ENCODE peak calls at places on chromosomes 5 and 9, in six cellular contexts. V is GM12864; Z is OCI-LY7; S is heart left ventricle; R is effector memory CD4-positive, alpha-beta T cell; J is astrocyte of the spinal cord. W is an unnamed sample.

GRCh38 chr9:18274693-18275092 is 199.3 kb upstream of the ADAMTSL1 start:
- DNase-seq in J (peak; percentile 57), V (no peak), R (no peak), S (no peak), Z (no peak), W (no peak)

GRCh38 chr5:124628251-124628650 is 118.2 kb downstream of the ZNF608 start:
- DNase-seq in J (no peak), R (no peak), V (no peak), S (no peak), Z (no peak), W (no peak)

GRCh38 chr9:113042884-113043657 is 13.5 kb downstream of the ZFP37 start:
- DNase-seq in S (no peak), Z (no peak), R (no peak), V (no peak), J (peak; percentile 17), W (no peak)

GRCh38 chr9:119689879-119690278 is 320.6 kb upstream of the BRINP1 start:
- DNase-seq in J (no peak), V (no peak), Z (no peak), R (no peak), S (no peak), W (no peak)

GRCh38 chr5:179974281-179974945 is 66.7 kb upstream of the TBC1D9B start:
- DNase-seq in R (no peak), J (no peak), S (no peak), Z (no peak), V (no peak), W (no peak)

GRCh38 chr5:39631948-39632347 is 207.2 kb upstream of the DAB2 start:
- DNase-seq in V (no peak), J (no peak), Z (no peak), S (no peak), R (no peak), W (no peak)

GRCh38 chr9:72589684-72590555 is 68.5 kb downstream of the TMC1 start:
- DNase-seq in V (no peak), S (no peak), Z (no peak), J (no peak), R (no peak), W (no peak)

GRCh38 chr9:84773023-84773422 is 103.5 kb downstream of the NTRK2 start:
- DNase-seq in Z (no peak), J (no peak), V (no peak), S (no peak), R (no peak), W (no peak)

GRCh38 chr5:96344678-96345612 is 88.1 kb downstream of the PCSK1 start:
- DNase-seq in J (peak; percentile 81), V (peak; percentile 67), S (no peak), R (no peak), Z (peak; percentile 38), W (no peak)

GRCh38 chr5:141564216-141564692 is 54.5 kb downstream of the DIAPH1 start:
- DNase-seq in R (peak; percentile 29), S (no peak), Z (peak; percentile 97), V (peak; percentile 93), J (peak; percentile 96), W (no peak)

GRCh38 chr9:95506692-95507455 is 9.9 kb downstream of the PTCH1 start:
- DNase-seq in S (peak; percentile 40), V (no peak), Z (peak; percentile 64), R (no peak), J (peak; percentile 73), W (peak; percentile 73)

GRCh38 chr9:137227853-137228514 is 682 bp downstream of the RNF224 start:
- DNase-seq in V (no peak), Z (no peak), R (no peak), J (no peak), S (no peak), W (no peak)

GRCh38 chr5:142642427-142642826 is 43.5 kb downstream of the FGF1 start:
- DNase-seq in V (no peak), Z (no peak), J (no peak), S (no peak), R (no peak), W (no peak)

GRCh38 chr5:156208271-156208670 is 118.7 kb upstream of the SGCD start:
- DNase-seq in S (no peak), Z (peak; percentile 35), R (no peak), J (no peak), V (no peak), W (no peak)

GRCh38 chr5:79464695-79465332 is 49.1 kb downstream of the HOMER1 start:
- DNase-seq in R (no peak), J (peak; percentile 36), Z (peak; percentile 60), S (no peak), V (peak; percentile 8), W (no peak)

GRCh38 chr9:18056993-18057369 is 417.0 kb upstream of the ADAMTSL1 start:
- DNase-seq in R (no peak), Z (peak; percentile 7), S (no peak), V (peak; percentile 41), J (no peak), W (no peak)

GRCh38 chr9:70994582-70994981 is 126.8 kb downstream of the TRPM3 start:
- DNase-seq in R (no peak), Z (no peak), V (no peak), J (no peak), S (no peak), W (no peak)

GRCh38 chr5:1657161-1657741 is 133.5 kb upstream of the LPCAT1 start:
- DNase-seq in Z (no peak), R (no peak), V (no peak), S (no peak), J (no peak), W (peak; percentile 38)

GRCh38 chr9:93774331-93775102 is 180.6 kb downstream of the BARX1 start:
- DNase-seq in S (no peak), R (no peak), J (no peak), Z (no peak), V (no peak), W (no peak)

GRCh38 chr9:27308691-27309390 is 11.9 kb upstream of the EQTN start:
- DNase-seq in R (no peak), V (no peak), Z (no peak), J (no peak), S (no peak), W (no peak)
- H3K4me3 ChIP-seq in R (no peak overlapping the region), V (no peak overlapping the region), Z (no peak overlapping the region), J (no peak overlapping the region), S (no peak overlapping the region), W (no peak overlapping the region)

GRCh38 chr5:160472482-160472881 is 50.8 kb downstream of the PTTG1 start:
- DNase-seq in Z (no peak), J (no peak), V (no peak), R (no peak), S (no peak), W (no peak)
- H3K4me3 ChIP-seq in Z (peak overlapping the region; percentile 68), J (no peak overlapping the region), V (no peak overlapping the region), R (no peak overlapping the region), S (no peak overlapping the region), W (no peak overlapping the region)

GRCh38 chr5:68287631-68287975 is 72.0 kb downstream of the PIK3R1 start:
- DNase-seq in V (no peak), S (no peak), J (no peak), R (no peak), Z (no peak), W (no peak)
- H3K4me3 ChIP-seq in V (peak overlapping the region; percentile 66), S (no peak overlapping the region), J (no peak overlapping the region), R (peak overlapping the region; percentile 57), Z (peak overlapping the region; percentile 51), W (peak overlapping the region; percentile 56)

DNA sequence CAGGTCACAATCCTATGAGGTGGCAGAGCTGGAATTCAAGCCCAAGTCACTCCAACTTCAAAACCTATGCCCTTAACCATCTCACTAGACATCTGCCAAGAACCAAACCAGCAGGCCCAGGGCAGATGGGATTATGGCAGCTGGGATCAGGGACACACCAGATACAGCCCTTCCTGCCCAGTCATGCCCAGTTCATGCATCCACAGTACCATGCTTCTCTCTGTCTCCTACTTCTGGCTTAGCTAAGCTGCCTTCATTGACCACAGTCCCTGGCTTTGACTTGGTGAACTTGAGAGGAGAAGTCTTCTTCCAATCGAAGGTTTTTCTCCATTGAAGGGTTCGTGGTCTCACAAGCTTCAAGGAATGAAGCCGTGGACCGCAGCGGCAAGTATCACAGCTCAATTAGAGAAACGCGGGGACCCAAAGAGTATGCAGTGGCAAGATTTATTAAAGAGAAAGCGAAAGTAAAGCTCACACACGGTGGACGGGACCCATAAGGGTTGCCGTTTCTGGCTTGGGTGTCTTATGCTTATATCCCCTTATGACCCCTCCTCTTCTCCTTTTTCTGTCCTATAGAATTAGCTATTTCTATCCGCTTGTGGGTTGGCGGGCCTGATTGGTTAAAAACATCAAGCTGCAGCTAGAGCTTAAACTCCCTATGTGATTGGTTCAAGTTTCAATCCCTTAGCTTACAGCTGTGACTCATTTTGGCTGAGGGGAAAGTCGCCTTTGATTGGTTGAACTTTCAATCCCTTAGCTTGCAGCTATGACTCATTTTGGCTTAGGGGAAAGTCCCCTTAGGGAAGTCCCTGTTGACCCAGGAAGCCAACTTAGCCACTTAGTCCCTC is 101.2 kb downstream of the TRIM36 start:
- DNase-seq in R (no peak), V (peak; percentile 50), S (no peak), Z (no peak), J (peak; percentile 9), W (no peak)
- H3K4me3 ChIP-seq in R (no peak overlapping the region), V (no peak overlapping the region), S (no peak overlapping the region), Z (no peak overlapping the region), J (no peak overlapping the region), W (no peak overlapping the region)

DNA sequence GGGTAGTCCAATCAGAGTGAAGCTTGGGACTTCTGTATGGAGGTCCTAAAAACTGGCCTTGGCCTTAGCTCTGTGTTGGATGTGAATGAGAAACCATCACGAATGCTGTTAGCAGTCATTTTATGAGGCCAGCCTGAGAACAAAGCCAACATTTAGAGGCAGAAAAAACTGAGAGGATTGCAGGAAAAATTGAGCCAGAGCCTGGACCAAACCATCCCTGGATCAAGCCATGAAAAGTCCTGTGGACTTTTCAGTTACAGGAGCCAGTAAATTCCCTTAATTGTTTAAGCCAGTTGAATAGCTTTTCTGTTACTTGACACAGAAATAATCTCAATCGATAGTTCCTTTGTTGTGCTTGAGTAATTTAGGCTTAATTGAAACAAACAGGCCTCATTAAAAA is 42.6 kb upstream of the SPATA31D4 start:
- DNase-seq in R (no peak), S (no peak), J (no peak), V (no peak), Z (no peak), W (no peak)
- H3K4me3 ChIP-seq in R (no peak overlapping the region), S (no peak overlapping the region), J (no peak overlapping the region), V (no peak overlapping the region), Z (no peak overlapping the region), W (no peak overlapping the region)

W was measured in upper lobe of right lung.